ENCODE peak calls at places on chromosomes 2 and 18, in four cellular contexts. B is K562, J is GM12878, K is HepG2. R is an unnamed sample.

GRCh38 chr2:240538031-240538780 is 19.6 kb downstream of the ANKMY1 start:
- DNase-seq in K (no peak), B (no peak), J (no peak), R (no peak)

GRCh38 chr2:97067279-97068004 is 27.2 kb downstream of the FAHD2B start:
- DNase-seq in J (no peak), B (no peak), K (no peak), R (no peak)

GRCh38 chr18:14117611-14118010 is 14.6 kb downstream of the ZNF519 start:
- DNase-seq in B (no peak), K (no peak), J (no peak), R (no peak)

GRCh38 chr2:134289225-134289624 is 35.4 kb downstream of the MGAT5 start:
- DNase-seq in J (no peak), K (no peak), B (no peak), R (no peak)

GRCh38 chr2:118133916-118134315 is 45.6 kb downstream of the INSIG2 start:
- DNase-seq in K (no peak), B (no peak), J (no peak), R (no peak)

GRCh38 chr18:25349926-25350560 is 1.9 kb downstream of the ZNF521 start:
- DNase-seq in B (no peak), K (no peak), J (no peak), R (no peak)

GRCh38 chr18:32243358-32243757 is 53.5 kb downstream of the MEP1B start:
- DNase-seq in K (no peak), J (no peak), B (no peak), R (no peak)

GRCh38 chr2:233974530-233975071 is 57.4 kb downstream of the TRPM8 start:
- DNase-seq in B (no peak), J (no peak), K (peak), R (peak)

GRCh38 chr2:148756292-148756975 is 111.9 kb downstream of the EPC2 start:
- DNase-seq in J (no peak), K (peak), B (no peak), R (no peak)

GRCh38 chr18:63970803-63971191 is 916 bp downstream of the SERPINB8 start:
- DNase-seq in B (no peak), J (no peak), K (no peak), R (no peak)

GRCh38 chr18:11310476-11311086 is 161.2 kb upstream of the PIEZO2 start:
- DNase-seq in B (peak), J (no peak), K (peak), R (peak)

GRCh38 chr2:47237375-47238357 is 82.6 kb upstream of the STPG4 start:
- DNase-seq in B (peak), J (no peak), K (no peak), R (peak)

GRCh38 chr18:78542204-78542603 is 437.4 kb upstream of the SALL3 start:
- DNase-seq in J (no peak), K (no peak), B (no peak), R (no peak)

DNA sequence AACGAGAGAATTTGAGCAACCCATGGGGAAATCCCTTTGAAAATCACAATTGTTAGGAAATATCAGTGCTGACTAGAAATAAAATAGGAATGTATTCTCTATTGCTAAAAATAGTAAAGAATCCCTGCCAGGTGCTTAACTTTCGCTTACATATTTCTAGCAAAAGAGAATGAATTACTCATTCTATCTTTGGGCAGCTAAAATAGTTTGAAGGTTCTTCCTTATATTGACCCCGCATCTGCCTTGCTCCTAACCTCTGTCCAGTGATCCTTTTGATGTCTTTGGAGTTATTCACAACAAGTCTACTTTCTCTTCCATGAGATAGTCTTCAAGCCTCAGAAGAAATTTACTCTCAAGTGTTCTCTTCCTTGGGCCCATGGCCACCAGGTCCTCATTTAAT is 103.8 kb downstream of the PLCL1 start:
- DNase-seq in B (no peak), K (no peak), J (no peak), R (no peak)
- TF ChIP-seq FOXM1 in B (no peak), K (no peak), J (no peak), R (no peak)

GRCh38 chr18:45920367-45920766 is 46.8 kb downstream of the EPG5 start:
- DNase-seq in B (no peak), K (no peak), J (no peak), R (no peak)
- TF ChIP-seq FOXK2 in B (no peak), K (no peak), J (no peak), R (no peak)

GRCh38 chr2:220293966-220294365 is 666.5 kb downstream of the SLC4A3 start:
- DNase-seq in J (no peak), B (no peak), K (no peak), R (no peak)
- TF ChIP-seq FOXM1 in J (no peak), B (no peak), K (no peak), R (no peak)

GRCh38 chr2:235557903-235558302 is 64.1 kb downstream of the AGAP1 start:
- DNase-seq in B (no peak), K (no peak), J (no peak), R (no peak)
- TF ChIP-seq FOXK2 in B (no peak), K (no peak), J (no peak), R (no peak)

DNA sequence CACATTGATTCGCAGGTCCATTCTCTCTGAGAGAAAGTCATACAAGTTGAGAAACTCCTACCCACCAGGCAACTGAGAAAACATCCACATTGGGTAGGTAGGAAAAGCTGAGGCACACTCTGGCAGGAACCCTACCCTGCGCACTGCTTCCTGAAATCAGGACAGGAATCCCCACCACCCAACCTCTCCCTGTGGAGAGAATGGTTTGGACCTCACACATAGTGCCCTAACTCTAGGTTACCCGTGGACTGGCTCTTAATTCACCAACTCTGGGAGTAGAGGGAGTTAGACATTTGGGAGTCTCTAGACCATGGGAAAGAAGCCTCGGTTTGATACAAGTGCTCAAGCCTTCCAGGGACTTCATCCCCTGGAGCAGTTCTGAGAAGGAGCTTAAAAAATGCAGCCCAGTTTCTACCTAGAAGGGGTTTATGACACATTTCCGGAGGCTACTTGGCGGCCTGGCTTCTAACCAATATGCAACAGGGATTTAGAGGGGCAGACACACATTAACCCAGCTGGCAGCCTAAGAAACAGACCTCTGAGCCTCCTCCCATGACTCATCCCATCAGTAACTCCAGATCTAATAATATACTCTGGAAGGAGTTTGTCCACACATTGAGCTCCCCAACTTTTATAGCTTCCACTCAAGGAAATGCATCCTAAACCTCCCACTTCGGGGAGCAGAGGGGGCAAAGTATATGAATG is 136.7 kb downstream of the EML6 start:
- DNase-seq in J (no peak), K (no peak), B (no peak), R (no peak)
- TF ChIP-seq FOXM1 in J (no peak), K (no peak), B (no peak), R (no peak)

GRCh38 chr2:57936216-57936615 is 110.4 kb upstream of the VRK2 start:
- DNase-seq in J (no peak), K (no peak), B (no peak), R (no peak)
- TF ChIP-seq FOXK2 in J (no peak), K (no peak), B (no peak), R (no peak)

GRCh38 chr2:207996848-207997247 is 28.5 kb downstream of the PLEKHM3 start:
- DNase-seq in K (no peak), B (no peak), J (no peak), R (no peak)

GRCh38 chr2:207990784-207991183 is 34.5 kb downstream of the PLEKHM3 start:
- DNase-seq in B (no peak), J (no peak), K (no peak), R (no peak)

GRCh38 chr2:207995887-207996286 is 29.4 kb downstream of the PLEKHM3 start:
- DNase-seq in K (no peak), J (no peak), B (no peak), R (no peak)

GRCh38 chr2:207991944-207992343 is 33.4 kb downstream of the PLEKHM3 start:
- DNase-seq in B (no peak), K (no peak), J (no peak), R (no peak)

DNA sequence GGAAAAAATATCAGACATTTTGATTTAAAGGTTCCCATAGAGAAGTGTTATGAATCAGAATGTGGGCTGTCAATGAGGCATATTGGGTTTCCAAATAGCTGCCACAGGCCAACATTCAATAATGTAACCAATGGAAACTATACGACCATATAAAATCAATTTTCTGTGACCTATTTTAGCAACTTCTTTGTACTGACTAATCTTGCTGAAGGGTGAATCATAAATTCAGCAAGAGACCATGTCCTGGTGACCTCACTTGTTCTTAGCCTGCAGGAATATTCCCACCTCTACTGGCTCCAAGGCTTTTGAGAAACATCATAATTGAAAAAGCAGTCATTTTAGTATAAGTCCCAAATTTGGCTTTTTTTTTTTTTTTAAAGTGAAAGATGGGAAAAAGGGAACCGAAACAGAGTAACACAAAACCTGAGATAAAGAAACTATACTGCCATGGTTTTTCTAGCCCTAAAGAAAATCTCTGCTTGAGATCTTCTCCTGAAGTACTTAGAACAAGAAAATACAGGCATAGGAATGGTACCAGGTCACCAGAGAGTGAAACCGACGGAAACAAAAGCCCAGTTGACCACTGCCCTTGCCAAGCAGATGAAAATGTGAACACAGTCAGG is 32.1 kb downstream of the PLEKHM3 start:
- DNase-seq in K (no peak), B (no peak), J (no peak), R (no peak)
- TF ChIP-seq FOXM1 in K (no peak), B (no peak), J (no peak), R (no peak)

DNA sequence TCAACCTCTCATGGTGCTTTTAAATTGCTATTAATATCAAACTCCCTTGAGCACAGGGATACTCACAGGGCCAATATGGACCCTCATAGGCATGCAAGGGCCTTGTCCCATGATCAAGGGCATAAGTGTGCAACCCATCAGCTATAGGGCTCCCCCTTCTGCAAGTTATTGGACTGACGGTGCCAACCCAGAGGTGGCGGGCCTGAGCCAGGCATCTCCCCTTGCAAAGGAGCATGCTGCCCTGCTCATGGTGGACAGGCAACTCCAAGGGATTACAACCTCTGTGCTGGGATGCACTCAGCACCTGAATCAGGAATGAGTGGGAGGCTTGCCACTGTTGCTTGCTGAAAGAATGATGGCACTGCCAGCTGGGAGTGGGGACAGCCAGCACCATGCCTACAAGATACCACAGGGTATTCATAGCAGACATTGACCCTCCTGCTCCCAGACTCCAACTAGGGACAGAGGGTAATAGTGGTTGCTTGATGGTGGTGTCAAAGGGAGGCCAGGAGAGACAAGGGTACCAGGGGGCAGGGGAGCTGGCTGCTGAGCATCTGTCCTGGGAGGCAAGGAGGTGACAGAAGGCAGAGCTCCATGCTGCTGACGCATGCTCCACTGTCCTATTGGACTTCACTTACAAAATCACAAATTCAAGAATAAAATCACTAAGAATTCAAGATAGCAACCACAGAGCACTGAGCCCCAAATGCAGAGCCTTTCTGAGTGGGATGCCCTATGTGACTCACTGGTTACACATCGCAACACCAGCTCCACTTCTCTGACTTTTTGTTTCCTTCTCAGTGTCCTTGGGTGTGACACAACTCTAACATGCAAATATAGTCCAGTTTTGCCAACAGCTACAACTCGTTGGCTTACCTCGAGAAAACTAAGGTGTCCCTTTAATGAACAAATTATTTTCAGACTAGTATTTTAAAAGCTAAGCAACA is 157.1 kb upstream of the CCDC150 start:
- DNase-seq in B (no peak), J (no peak), K (no peak), R (no peak)
- TF ChIP-seq FOXK2 in B (no peak), J (no peak), K (no peak), R (no peak)

GRCh38 chr2:2229898-2230817 is 100.9 kb downstream of the MYT1L start:
- DNase-seq in B (no peak), K (no peak), J (no peak), R (no peak)
- TF ChIP-seq FOXM1 in B (no peak), K (no peak), J (no peak), R (no peak)

DNA sequence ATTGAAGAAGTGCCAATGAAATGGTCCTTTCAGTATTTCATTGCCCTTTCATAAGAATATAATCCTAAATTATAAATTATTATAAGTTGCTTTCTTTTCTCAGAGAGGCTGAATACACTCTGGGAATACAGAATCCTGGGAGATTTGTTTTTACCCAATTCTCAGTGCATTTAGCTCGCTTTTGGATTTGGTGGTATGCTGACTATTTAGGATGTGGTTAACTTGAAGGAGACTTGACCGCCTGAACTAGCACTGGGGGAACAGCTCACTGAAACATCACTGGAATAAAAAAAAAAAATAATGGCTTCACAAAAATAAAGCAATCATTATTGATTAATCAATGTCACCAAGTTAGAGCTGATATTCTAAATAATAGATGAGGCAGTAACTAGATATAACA is 10.2 kb downstream of the TNFAIP6 start:
- DNase-seq in J (no peak), K (no peak), B (no peak), R (no peak)
- TF ChIP-seq FOXK2 in J (no peak), K (no peak), B (no peak), R (no peak)